ENCODE peak calls at places on chromosome 19, in five cellular contexts. One of them, this sample, is unnamed.

GRCh38 chr19:10961073-10961762 is 388 bp downstream of the SMARCA4 start:
- DNase-seq in Jurkat, Clone E6-1: no peak
- DNase-seq in renal cortical epithelial cell: no peak
- DNase-seq in uterus: no peak
- DNase-seq in colonic mucosa: peak; percentile 43
- DNase-seq in this sample: no peak

GRCh38 chr19:37007587-37008220 is 70.5 kb upstream of the ZNF420 start:
- DNase-seq in Jurkat, Clone E6-1: no peak
- DNase-seq in renal cortical epithelial cell: peak; percentile 23
- DNase-seq in uterus: peak; percentile 23
- DNase-seq in colonic mucosa: peak; percentile 41
- DNase-seq in this sample: peak; percentile 75

GRCh38 chr19:1271528-1272422 is 2.6 kb downstream of the CIRBP start:
- DNase-seq in Jurkat, Clone E6-1: no peak
- DNase-seq in renal cortical epithelial cell: no peak
- DNase-seq in uterus: no peak
- DNase-seq in colonic mucosa: no peak
- DNase-seq in this sample: no peak

GRCh38 chr19:9834302-9834725 is 804 bp upstream of the PIN1 start:
- DNase-seq in Jurkat, Clone E6-1: no peak
- DNase-seq in renal cortical epithelial cell: no peak
- DNase-seq in uterus: no peak
- DNase-seq in colonic mucosa: no peak
- DNase-seq in this sample: no peak

GRCh38 chr19:35644987-35645679 is 3.0 kb upstream of the COX6B1 start:
- DNase-seq in Jurkat, Clone E6-1: peak; percentile 86
- DNase-seq in renal cortical epithelial cell: peak; percentile 12
- DNase-seq in uterus: peak; percentile 92
- DNase-seq in colonic mucosa: peak; percentile 94
- DNase-seq in this sample: peak; percentile 87

GRCh38 chr19:504634-505033 is 2.7 kb upstream of the TPGS1 start:
- DNase-seq in Jurkat, Clone E6-1: no peak
- DNase-seq in renal cortical epithelial cell: no peak
- DNase-seq in uterus: no peak
- DNase-seq in colonic mucosa: no peak
- DNase-seq in this sample: no peak

GRCh38 chr19:18645035-18645511 is 8.2 kb downstream of the KLHL26 start:
- DNase-seq in Jurkat, Clone E6-1: no peak
- DNase-seq in renal cortical epithelial cell: no peak
- DNase-seq in uterus: no peak
- DNase-seq in colonic mucosa: no peak
- DNase-seq in this sample: peak; percentile 55

GRCh38 chr19:45901432-45901903 is 945 bp downstream of the MYPOP start:
- DNase-seq in Jurkat, Clone E6-1: no peak
- DNase-seq in renal cortical epithelial cell: no peak
- DNase-seq in uterus: peak; percentile 56
- DNase-seq in colonic mucosa: peak; percentile 32
- DNase-seq in this sample: peak; percentile 78

GRCh38 chr19:41702208-41702651 is 6.2 kb upstream of the CEACAM5 start:
- DNase-seq in Jurkat, Clone E6-1: no peak
- DNase-seq in renal cortical epithelial cell: peak; percentile 6
- DNase-seq in uterus: no peak
- DNase-seq in colonic mucosa: no peak
- DNase-seq in this sample: no peak

GRCh38 chr19:5225486-5226345 is 114.9 kb downstream of the PTPRS start:
- DNase-seq in Jurkat, Clone E6-1: no peak
- DNase-seq in renal cortical epithelial cell: no peak
- DNase-seq in uterus: no peak
- DNase-seq in colonic mucosa: no peak
- DNase-seq in this sample: no peak

GRCh38 chr19:39325778-39326680 is 5.4 kb upstream of the LRFN1 start:
- DNase-seq in Jurkat, Clone E6-1: no peak
- DNase-seq in renal cortical epithelial cell: no peak
- DNase-seq in uterus: no peak
- DNase-seq in colonic mucosa: no peak
- DNase-seq in this sample: no peak

GRCh38 chr19:47445937-47446402 is 25.7 kb downstream of the SLC8A2 start:
- DNase-seq in Jurkat, Clone E6-1: peak; percentile 76
- DNase-seq in renal cortical epithelial cell: no peak
- DNase-seq in uterus: peak; percentile 71
- DNase-seq in colonic mucosa: peak; percentile 27
- DNase-seq in this sample: peak; percentile 79

GRCh38 chr19:3725121-3725520 is 16.9 kb downstream of the TJP3 start:
- DNase-seq in Jurkat, Clone E6-1: no peak
- DNase-seq in renal cortical epithelial cell: no peak
- DNase-seq in uterus: no peak
- DNase-seq in colonic mucosa: no peak
- DNase-seq in this sample: no peak

GRCh38 chr19:1072371-1073015 is 5.5 kb downstream of the ARHGAP45 start:
- DNase-seq in Jurkat, Clone E6-1: no peak
- DNase-seq in renal cortical epithelial cell: no peak
- DNase-seq in uterus: no peak
- DNase-seq in colonic mucosa: no peak
- DNase-seq in this sample: no peak

GRCh38 chr19:280541-281007 is 10.6 kb downstream of the PLPP2 start:
- DNase-seq in Jurkat, Clone E6-1: no peak
- DNase-seq in renal cortical epithelial cell: no peak
- DNase-seq in uterus: no peak
- DNase-seq in colonic mucosa: no peak
- DNase-seq in this sample: no peak

GRCh38 chr19:246551-246950 is 44.7 kb downstream of the PLPP2 start:
- DNase-seq in Jurkat, Clone E6-1: no peak
- DNase-seq in renal cortical epithelial cell: no peak
- DNase-seq in uterus: no peak
- DNase-seq in colonic mucosa: no peak
- DNase-seq in this sample: peak; percentile 41

GRCh38 chr19:47003611-47003935 is 16.1 kb upstream of the NPAS1 start:
- DNase-seq in Jurkat, Clone E6-1: no peak
- DNase-seq in renal cortical epithelial cell: no peak
- DNase-seq in uterus: no peak
- DNase-seq in colonic mucosa: no peak
- DNase-seq in this sample: no peak

GRCh38 chr19:45443462-45444317 is 20.0 kb upstream of the ERCC1 start:
- DNase-seq in Jurkat, Clone E6-1: no peak
- DNase-seq in renal cortical epithelial cell: peak; percentile 75
- DNase-seq in uterus: peak; percentile 95
- DNase-seq in colonic mucosa: peak; percentile 97
- DNase-seq in this sample: peak; percentile 92

GRCh38 chr19:16873603-16874002 is 15.2 kb upstream of the F2RL3 start:
- DNase-seq in Jurkat, Clone E6-1: no peak
- DNase-seq in renal cortical epithelial cell: no peak
- DNase-seq in uterus: no peak
- DNase-seq in colonic mucosa: no peak
- DNase-seq in this sample: no peak

GRCh38 chr19:12948597-12949362 is 3.1 kb downstream of the RAD23A start:
- DNase-seq in Jurkat, Clone E6-1: no peak
- DNase-seq in renal cortical epithelial cell: no peak
- DNase-seq in uterus: no peak
- DNase-seq in colonic mucosa: no peak
- DNase-seq in this sample: no peak

GRCh38 chr19:10719466-10719961 is 1.6 kb downstream of the DNM2 start:
- DNase-seq in Jurkat, Clone E6-1: no peak
- DNase-seq in renal cortical epithelial cell: no peak
- DNase-seq in uterus: no peak
- DNase-seq in colonic mucosa: no peak
- DNase-seq in this sample: no peak

GRCh38 chr19:51735759-51736449 is 12.1 kb upstream of the HAS1 start:
- DNase-seq in Jurkat, Clone E6-1: no peak
- DNase-seq in renal cortical epithelial cell: no peak
- DNase-seq in uterus: no peak
- DNase-seq in colonic mucosa: peak; percentile 19
- DNase-seq in this sample: no peak

GRCh38 chr19:45163751-45164150 is 3.0 kb upstream of the NKPD1 start:
- DNase-seq in Jurkat, Clone E6-1: no peak
- DNase-seq in renal cortical epithelial cell: no peak
- DNase-seq in uterus: no peak
- DNase-seq in colonic mucosa: no peak
- DNase-seq in this sample: no peak

GRCh38 chr19:17718467-17718987 is 753 bp upstream of the MAP1S start:
- DNase-seq in Jurkat, Clone E6-1: no peak
- DNase-seq in renal cortical epithelial cell: no peak
- DNase-seq in uterus: no peak
- DNase-seq in colonic mucosa: no peak
- DNase-seq in this sample: no peak

GRCh38 chr19:19388568-19389555 is 16.6 kb upstream of the GATAD2A start:
- DNase-seq in Jurkat, Clone E6-1: no peak
- DNase-seq in renal cortical epithelial cell: no peak
- DNase-seq in uterus: no peak
- DNase-seq in colonic mucosa: no peak
- DNase-seq in this sample: no peak

GRCh38 chr19:18204394-18205179 is 745 bp upstream of the RAB3A start:
- DNase-seq in Jurkat, Clone E6-1: peak; percentile 51
- DNase-seq in renal cortical epithelial cell: no peak
- DNase-seq in uterus: peak; percentile 79
- DNase-seq in colonic mucosa: peak; percentile 75
- DNase-seq in this sample: no peak

GRCh38 chr19:7109678-7110289 is 40.3 kb downstream of the ZNF557 start:
- DNase-seq in Jurkat, Clone E6-1: no peak
- DNase-seq in renal cortical epithelial cell: peak; percentile 21
- DNase-seq in uterus: no peak
- DNase-seq in colonic mucosa: no peak
- DNase-seq in this sample: no peak

GRCh38 chr19:16285769-16286564 is 38.7 kb upstream of the KLF2 start:
- DNase-seq in Jurkat, Clone E6-1: no peak
- DNase-seq in renal cortical epithelial cell: no peak
- DNase-seq in uterus: no peak
- DNase-seq in colonic mucosa: no peak
- DNase-seq in this sample: no peak

GRCh38 chr19:4909172-4909896 is at the start of gene UHRF1:
- DNase-seq in Jurkat, Clone E6-1: peak; percentile 81
- DNase-seq in renal cortical epithelial cell: no peak
- DNase-seq in uterus: no peak
- DNase-seq in colonic mucosa: peak; percentile 48
- DNase-seq in this sample: no peak

GRCh38 chr19:45079063-45079910 is at the start of gene GEMIN7:
- DNase-seq in Jurkat, Clone E6-1: peak; percentile 52
- DNase-seq in renal cortical epithelial cell: peak; percentile 43
- DNase-seq in uterus: peak; percentile 67
- DNase-seq in colonic mucosa: peak; percentile 72
- DNase-seq in this sample: peak; percentile 64

GRCh38 chr19:5339470-5339949 is 1.1 kb downstream of the PTPRS start:
- DNase-seq in Jurkat, Clone E6-1: no peak
- DNase-seq in renal cortical epithelial cell: no peak
- DNase-seq in uterus: no peak
- DNase-seq in colonic mucosa: no peak
- DNase-seq in this sample: no peak

GRCh38 chr19:14048439-14049153 is 13.3 kb downstream of the PALM3 start:
- DNase-seq in Jurkat, Clone E6-1: peak; percentile 35
- DNase-seq in renal cortical epithelial cell: no peak
- DNase-seq in uterus: no peak
- DNase-seq in colonic mucosa: peak; percentile 80
- DNase-seq in this sample: no peak

This sample was measured in pancreas.